ENCODE peak calls at places on chromosomes 5 and 9, in five cellular contexts. One of them, this sample, is unnamed.

GRCh38 chr5:1723957-1724821 is 75.4 kb downstream of the MRPL36 start:
- DNase-seq in left ventricle myocardium inferior: no peak
- DNase-seq in astrocyte of the spinal cord: no peak
- DNase-seq in cardiac fibroblast: no peak
- DNase-seq in lower leg skin: peak
- DNase-seq in this sample: no peak

GRCh38 chr5:159339451-159339850 is 9.2 kb upstream of the IL12B start:
- DNase-seq in left ventricle myocardium inferior: no peak
- DNase-seq in astrocyte of the spinal cord: no peak
- DNase-seq in cardiac fibroblast: no peak
- DNase-seq in lower leg skin: no peak
- DNase-seq in this sample: no peak

GRCh38 chr9:118829334-118829733 is 539.9 kb downstream of the BRINP1 start:
- DNase-seq in left ventricle myocardium inferior: no peak
- DNase-seq in astrocyte of the spinal cord: no peak
- DNase-seq in cardiac fibroblast: no peak
- DNase-seq in lower leg skin: no peak
- DNase-seq in this sample: peak

GRCh38 chr9:133421615-133422542 is at the start of gene ADAMTS13:
- DNase-seq in left ventricle myocardium inferior: no peak
- DNase-seq in astrocyte of the spinal cord: no peak
- DNase-seq in cardiac fibroblast: peak
- DNase-seq in lower leg skin: no peak
- DNase-seq in this sample: no peak

GRCh38 chr5:39025456-39025855 is 48.7 kb downstream of the RICTOR start:
- DNase-seq in left ventricle myocardium inferior: no peak
- DNase-seq in astrocyte of the spinal cord: no peak
- DNase-seq in cardiac fibroblast: no peak
- DNase-seq in lower leg skin: no peak
- DNase-seq in this sample: no peak

GRCh38 chr9:118522093-118523028 is 818.2 kb downstream of the TLR4 start:
- DNase-seq in left ventricle myocardium inferior: peak
- DNase-seq in astrocyte of the spinal cord: peak
- DNase-seq in cardiac fibroblast: peak
- DNase-seq in lower leg skin: no peak
- DNase-seq in this sample: peak

GRCh38 chr9:108634669-108635462 is 220.9 kb downstream of the ACTL7B start:
- DNase-seq in left ventricle myocardium inferior: no peak
- DNase-seq in astrocyte of the spinal cord: no peak
- DNase-seq in cardiac fibroblast: no peak
- DNase-seq in lower leg skin: peak
- DNase-seq in this sample: no peak

GRCh38 chr5:139147743-139148079 is 50.5 kb downstream of the SIL1 start:
- DNase-seq in left ventricle myocardium inferior: peak
- DNase-seq in astrocyte of the spinal cord: peak
- DNase-seq in cardiac fibroblast: peak
- DNase-seq in lower leg skin: peak
- DNase-seq in this sample: peak

GRCh38 chr9:134381671-134382505 is 55.6 kb downstream of the RXRA start:
- DNase-seq in left ventricle myocardium inferior: peak
- DNase-seq in astrocyte of the spinal cord: peak
- DNase-seq in cardiac fibroblast: no peak
- DNase-seq in lower leg skin: no peak
- DNase-seq in this sample: no peak

GRCh38 chr5:175382171-175382570 is 61.8 kb downstream of the DRD1 start:
- DNase-seq in left ventricle myocardium inferior: no peak
- DNase-seq in astrocyte of the spinal cord: no peak
- DNase-seq in cardiac fibroblast: no peak
- DNase-seq in lower leg skin: no peak
- DNase-seq in this sample: no peak

GRCh38 chr9:3028535-3028934 is 184.6 kb upstream of the PUM3 start:
- DNase-seq in left ventricle myocardium inferior: no peak
- DNase-seq in astrocyte of the spinal cord: peak
- DNase-seq in cardiac fibroblast: no peak
- DNase-seq in lower leg skin: no peak
- DNase-seq in this sample: no peak

GRCh38 chr5:135445306-135445940 is 1.7 kb downstream of the DCANP1 start:
- DNase-seq in left ventricle myocardium inferior: no peak
- DNase-seq in astrocyte of the spinal cord: no peak
- DNase-seq in cardiac fibroblast: no peak
- DNase-seq in lower leg skin: no peak
- DNase-seq in this sample: no peak

GRCh38 chr9:8234286-8234819 is 434.8 kb upstream of the DMAC1 start:
- DNase-seq in left ventricle myocardium inferior: no peak
- DNase-seq in astrocyte of the spinal cord: no peak
- DNase-seq in cardiac fibroblast: no peak
- DNase-seq in lower leg skin: no peak
- DNase-seq in this sample: no peak

GRCh38 chr9:133506653-133507038 is 18.1 kb downstream of the MYMK start:
- DNase-seq in left ventricle myocardium inferior: peak
- DNase-seq in astrocyte of the spinal cord: peak
- DNase-seq in cardiac fibroblast: peak
- DNase-seq in lower leg skin: no peak
- DNase-seq in this sample: no peak

GRCh38 chr9:85276743-85277142 is 465.0 kb downstream of the AGTPBP1 start:
- DNase-seq in left ventricle myocardium inferior: no peak
- DNase-seq in astrocyte of the spinal cord: no peak
- DNase-seq in cardiac fibroblast: no peak
- DNase-seq in lower leg skin: no peak
- DNase-seq in this sample: no peak

GRCh38 chr5:115168829-115169391 is 798 bp downstream of the TRIM36 start:
- DNase-seq in left ventricle myocardium inferior: no peak
- DNase-seq in astrocyte of the spinal cord: no peak
- DNase-seq in cardiac fibroblast: no peak
- DNase-seq in lower leg skin: no peak
- DNase-seq in this sample: peak

GRCh38 chr5:36442796-36443195 is 141.1 kb upstream of the RANBP3L start:
- DNase-seq in left ventricle myocardium inferior: no peak
- DNase-seq in astrocyte of the spinal cord: peak
- DNase-seq in cardiac fibroblast: peak
- DNase-seq in lower leg skin: no peak
- DNase-seq in this sample: peak

GRCh38 chr9:70081120-70081495 is 37.5 kb downstream of the MAMDC2 start:
- DNase-seq in left ventricle myocardium inferior: no peak
- DNase-seq in astrocyte of the spinal cord: peak
- DNase-seq in cardiac fibroblast: no peak
- DNase-seq in lower leg skin: no peak
- DNase-seq in this sample: no peak

GRCh38 chr9:126420643-126421564 is 94.3 kb downstream of the MVB12B start:
- DNase-seq in left ventricle myocardium inferior: no peak
- DNase-seq in astrocyte of the spinal cord: peak
- DNase-seq in cardiac fibroblast: no peak
- DNase-seq in lower leg skin: no peak
- DNase-seq in this sample: peak

GRCh38 chr9:99873943-99874584 is 32.4 kb upstream of the STX17 start:
- DNase-seq in left ventricle myocardium inferior: no peak
- DNase-seq in astrocyte of the spinal cord: peak
- DNase-seq in cardiac fibroblast: no peak
- DNase-seq in lower leg skin: no peak
- DNase-seq in this sample: peak

GRCh38 chr5:558326-558725 is 34.1 kb upstream of the SLC9A3 start:
- DNase-seq in left ventricle myocardium inferior: no peak
- DNase-seq in astrocyte of the spinal cord: no peak
- DNase-seq in cardiac fibroblast: no peak
- DNase-seq in lower leg skin: no peak
- DNase-seq in this sample: no peak

GRCh38 chr5:113663879-113664278 is 150.4 kb downstream of the YTHDC2 start:
- DNase-seq in left ventricle myocardium inferior: peak
- DNase-seq in astrocyte of the spinal cord: peak
- DNase-seq in cardiac fibroblast: peak
- DNase-seq in lower leg skin: peak
- DNase-seq in this sample: peak

DNA sequence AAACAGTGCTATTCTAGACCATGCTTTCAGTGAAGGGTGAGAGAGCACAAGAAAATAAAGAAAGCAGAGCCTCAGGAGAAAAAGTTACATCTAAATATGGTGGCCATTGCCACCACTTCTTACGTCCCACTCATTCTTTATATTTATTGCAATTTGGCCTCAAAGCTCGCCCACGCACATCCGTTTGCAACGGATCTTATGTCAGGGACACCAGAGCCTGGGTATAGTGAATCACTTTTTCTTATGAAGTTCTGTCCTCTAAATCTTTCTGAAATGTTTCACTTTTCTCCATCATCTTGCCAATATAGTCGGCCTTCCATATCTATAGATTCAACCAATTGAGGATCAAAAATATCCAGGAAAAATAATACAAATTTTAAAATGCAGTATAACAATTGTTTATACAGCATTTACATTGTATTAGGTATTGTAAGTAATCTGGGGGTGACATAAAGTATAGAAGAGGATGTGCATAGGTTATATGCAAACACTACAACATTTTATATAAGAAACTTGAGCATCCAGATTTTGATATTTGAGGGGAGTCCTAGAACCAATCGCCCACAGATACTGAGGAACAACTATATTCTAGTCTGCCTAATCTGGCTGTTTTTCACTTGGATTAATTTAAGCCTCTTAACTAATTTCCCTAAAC is 35.2 kb downstream of the GOLPH3 start:
- DNase-seq in left ventricle myocardium inferior: no peak
- DNase-seq in astrocyte of the spinal cord: no peak
- DNase-seq in cardiac fibroblast: no peak
- DNase-seq in lower leg skin: no peak
- DNase-seq in this sample: no peak
- H3K4me3 ChIP-seq in left ventricle myocardium inferior: no peak
- H3K4me3 ChIP-seq in astrocyte of the spinal cord: no peak
- H3K4me3 ChIP-seq in cardiac fibroblast: no peak
- H3K4me3 ChIP-seq in lower leg skin: no peak
- H3K4me3 ChIP-seq in this sample: no peak

GRCh38 chr9:21689851-21690250 is 112.6 kb upstream of the MTAP start:
- DNase-seq in left ventricle myocardium inferior: no peak
- DNase-seq in astrocyte of the spinal cord: peak
- DNase-seq in cardiac fibroblast: no peak
- DNase-seq in lower leg skin: no peak
- DNase-seq in this sample: no peak

GRCh38 chr9:21690561-21690960 is 111.9 kb upstream of the MTAP start:
- DNase-seq in left ventricle myocardium inferior: no peak
- DNase-seq in astrocyte of the spinal cord: peak
- DNase-seq in cardiac fibroblast: peak
- DNase-seq in lower leg skin: no peak
- DNase-seq in this sample: peak

GRCh38 chr9:21687351-21687750 is 115.1 kb upstream of the MTAP start:
- DNase-seq in left ventricle myocardium inferior: no peak
- DNase-seq in astrocyte of the spinal cord: no peak
- DNase-seq in cardiac fibroblast: no peak
- DNase-seq in lower leg skin: no peak
- DNase-seq in this sample: no peak

GRCh38 chr9:21686738-21687137 is 115.7 kb upstream of the MTAP start:
- DNase-seq in left ventricle myocardium inferior: no peak
- DNase-seq in astrocyte of the spinal cord: peak
- DNase-seq in cardiac fibroblast: no peak
- DNase-seq in lower leg skin: no peak
- DNase-seq in this sample: peak

GRCh38 chr9:21688108-21689102 is 114.0 kb upstream of the MTAP start:
- DNase-seq in left ventricle myocardium inferior: no peak
- DNase-seq in astrocyte of the spinal cord: peak
- DNase-seq in cardiac fibroblast: peak
- DNase-seq in lower leg skin: peak
- DNase-seq in this sample: peak
- H3K4me3 ChIP-seq in left ventricle myocardium inferior: peak
- H3K4me3 ChIP-seq in astrocyte of the spinal cord: peak
- H3K4me3 ChIP-seq in cardiac fibroblast: peak
- H3K4me3 ChIP-seq in lower leg skin: no peak
- H3K4me3 ChIP-seq in this sample: peak

DNA sequence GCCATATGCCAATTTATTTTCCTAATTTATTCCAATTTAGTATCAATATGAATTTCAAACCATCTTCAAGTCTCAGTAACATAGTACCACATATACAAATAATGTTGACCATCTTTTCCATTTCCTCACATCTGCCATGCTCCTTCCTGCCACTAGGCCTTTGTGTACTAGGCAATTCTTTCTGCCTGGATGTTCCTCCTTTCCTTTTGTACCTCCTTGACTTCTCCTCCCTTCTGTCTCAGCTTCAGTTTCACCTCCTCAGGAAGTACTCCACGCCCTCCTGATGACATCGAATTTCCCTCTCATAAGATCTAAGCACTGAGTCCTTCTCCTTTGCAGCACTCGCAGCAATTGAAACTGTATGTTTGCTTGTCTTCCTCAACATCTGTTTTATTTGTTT is 53.9 kb downstream of the MEF2C start:
- DNase-seq in left ventricle myocardium inferior: no peak
- DNase-seq in astrocyte of the spinal cord: no peak
- DNase-seq in cardiac fibroblast: peak
- DNase-seq in lower leg skin: peak
- DNase-seq in this sample: no peak
- H3K4me3 ChIP-seq in left ventricle myocardium inferior: peak
- H3K4me3 ChIP-seq in astrocyte of the spinal cord: no peak
- H3K4me3 ChIP-seq in cardiac fibroblast: no peak
- H3K4me3 ChIP-seq in lower leg skin: no peak
- H3K4me3 ChIP-seq in this sample: no peak

GRCh38 chr9:97859346-97859745 is 6.3 kb downstream of the FOXE1 start:
- DNase-seq in left ventricle myocardium inferior: no peak
- DNase-seq in astrocyte of the spinal cord: no peak
- DNase-seq in cardiac fibroblast: no peak
- DNase-seq in lower leg skin: no peak
- DNase-seq in this sample: no peak

GRCh38 chr9:97858826-97859225 is 5.8 kb downstream of the FOXE1 start:
- DNase-seq in left ventricle myocardium inferior: no peak
- DNase-seq in astrocyte of the spinal cord: no peak
- DNase-seq in cardiac fibroblast: no peak
- DNase-seq in lower leg skin: no peak
- DNase-seq in this sample: no peak

GRCh38 chr9:97858393-97858713 is 5.3 kb downstream of the FOXE1 start:
- DNase-seq in left ventricle myocardium inferior: no peak
- DNase-seq in astrocyte of the spinal cord: no peak
- DNase-seq in cardiac fibroblast: no peak
- DNase-seq in lower leg skin: no peak
- DNase-seq in this sample: no peak

GRCh38 chr9:97856857-97857602 is 4.0 kb downstream of the FOXE1 start:
- DNase-seq in left ventricle myocardium inferior: no peak
- DNase-seq in astrocyte of the spinal cord: no peak
- DNase-seq in cardiac fibroblast: no peak
- DNase-seq in lower leg skin: no peak
- DNase-seq in this sample: no peak

DNA sequence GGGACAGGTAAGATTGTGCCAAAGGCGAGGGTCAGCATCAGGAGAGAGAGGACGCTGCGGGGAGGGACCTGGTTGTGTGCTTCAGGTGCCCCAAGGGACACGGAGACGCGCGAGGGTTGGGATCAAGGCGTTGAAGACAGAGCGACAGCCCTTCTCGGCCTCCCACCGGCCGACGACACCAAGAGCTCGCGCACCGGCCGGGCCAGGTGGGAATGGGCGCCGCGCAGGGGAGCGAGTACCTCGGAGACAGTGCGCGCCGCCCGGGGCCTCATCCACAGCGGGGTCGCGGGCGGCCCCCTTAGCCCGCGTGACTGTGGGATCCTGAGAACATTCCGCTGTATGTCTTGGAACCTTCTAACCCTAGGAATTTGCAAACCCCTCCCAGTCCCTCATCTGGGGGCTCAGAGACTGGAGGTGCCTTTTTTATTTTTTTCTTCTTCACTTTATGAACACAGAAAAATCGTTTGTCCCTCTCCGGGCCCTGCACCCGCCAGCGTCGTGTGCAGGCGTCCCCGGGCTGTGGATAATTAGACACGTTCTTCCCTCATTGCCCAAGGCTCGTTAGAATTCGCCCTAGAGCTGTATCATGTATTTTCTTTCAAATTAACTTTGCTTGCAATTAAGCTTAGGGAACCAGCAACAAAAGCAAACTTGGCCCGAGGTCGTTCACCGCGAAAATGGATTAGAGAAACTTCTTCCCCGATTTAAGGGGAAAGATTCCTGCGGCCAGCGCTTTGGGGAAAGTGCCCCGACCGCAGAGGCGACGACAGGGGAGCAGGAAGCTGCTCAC is 4.8 kb downstream of the FOXE1 start:
- DNase-seq in left ventricle myocardium inferior: no peak
- DNase-seq in astrocyte of the spinal cord: no peak
- DNase-seq in cardiac fibroblast: no peak
- DNase-seq in lower leg skin: no peak
- DNase-seq in this sample: no peak
- H3K4me3 ChIP-seq in left ventricle myocardium inferior: no peak
- H3K4me3 ChIP-seq in astrocyte of the spinal cord: no peak
- H3K4me3 ChIP-seq in cardiac fibroblast: no peak
- H3K4me3 ChIP-seq in lower leg skin: no peak
- H3K4me3 ChIP-seq in this sample: no peak